ENCODE peak calls at places on chromosome 18, in nine cellular contexts. R is mesothelial cell of epicardium, I is left ventricle myocardium inferior, B is cardiac fibroblast, O is AG04450, T is body of pancreas, K is astrocyte of the spinal cord, M is fibroblast of the aortic adventitia, C is foreskin fibroblast. N is an unnamed sample.

GRCh38 chr18:56575819-56576663 is 62.4 kb downstream of the TXNL1 start:
- DNase-seq in R (no peak), I (no peak), B (peak; percentile 78), O (peak; percentile 34), T (no peak), K (peak; percentile 76), M (peak; percentile 83), C (peak; percentile 46), N (no peak)

GRCh38 chr18:44823286-44823685 is 142.6 kb downstream of the SETBP1 start:
- DNase-seq in R (no peak), I (no peak), B (no peak), O (no peak), T (no peak), K (no peak), M (no peak), C (no peak), N (no peak)

GRCh38 chr18:7388752-7389151 is 157.9 kb downstream of the LRRC30 start:
- DNase-seq in R (no peak), I (no peak), B (no peak), O (no peak), T (no peak), K (no peak), M (no peak), C (no peak), N (no peak)

GRCh38 chr18:51229328-51229727 is 31.8 kb upstream of the MEX3C start:
- DNase-seq in R (no peak), I (no peak), B (no peak), O (no peak), T (no peak), K (no peak), M (no peak), C (no peak), N (no peak)

GRCh38 chr18:26656944-26657536 is 108.7 kb upstream of the KCTD1 start:
- DNase-seq in R (peak; percentile 74), I (peak; percentile 83), B (peak; percentile 78), O (peak; percentile 3), T (peak; percentile 82), K (peak; percentile 71), M (peak; percentile 55), C (peak; percentile 71), N (no peak)

GRCh38 chr18:72544092-72544886 is at the start of gene CBLN2:
- DNase-seq in R (peak; percentile 85), I (no peak), B (peak; percentile 67), O (peak; percentile 8), T (peak; percentile 44), K (peak; percentile 76), M (peak; percentile 56), C (peak; percentile 15), N (peak; percentile 36)

GRCh38 chr18:53971331-53971730 is 253.1 kb downstream of the MBD2 start:
- DNase-seq in R (no peak), I (no peak), B (no peak), O (no peak), T (no peak), K (peak; percentile 7), M (no peak), C (no peak), N (no peak)

GRCh38 chr18:33676593-33676992 is 98.6 kb downstream of the ASXL3 start:
- DNase-seq in R (no peak), I (no peak), B (no peak), O (no peak), T (no peak), K (no peak), M (no peak), C (no peak), N (no peak)

GRCh38 chr18:63567276-63567675 is 19.9 kb upstream of the SERPINB13 start:
- DNase-seq in R (no peak), I (no peak), B (no peak), O (no peak), T (no peak), K (no peak), M (no peak), C (no peak), N (no peak)

GRCh38 chr18:42275949-42276730 is 321.1 kb downstream of the PIK3C3 start:
- DNase-seq in R (no peak), I (no peak), B (no peak), O (no peak), T (no peak), K (no peak), M (no peak), C (no peak), N (no peak)

GRCh38 chr18:13454363-13455150 is 236.0 kb downstream of the LDLRAD4 start:
- DNase-seq in R (no peak), I (no peak), B (no peak), O (no peak), T (no peak), K (no peak), M (no peak), C (no peak), N (no peak)

GRCh38 chr18:44799422-44800421 is 119.0 kb downstream of the SETBP1 start:
- DNase-seq in R (no peak), I (no peak), B (no peak), O (no peak), T (no peak), K (no peak), M (no peak), C (no peak), N (no peak)

GRCh38 chr18:50334546-50335152 is 40.2 kb upstream of the SKA1 start:
- DNase-seq in R (no peak), I (no peak), B (no peak), O (no peak), T (no peak), K (no peak), M (no peak), C (no peak), N (no peak)

GRCh38 chr18:32629990-32630389 is 142.8 kb downstream of the KLHL14 start:
- DNase-seq in R (no peak), I (no peak), B (no peak), O (no peak), T (no peak), K (no peak), M (no peak), C (no peak), N (no peak)

GRCh38 chr18:55988537-55988936 is 400.5 kb upstream of the TCF4 start:
- DNase-seq in R (no peak), I (no peak), B (peak; percentile 51), O (peak; percentile 39), T (no peak), K (no peak), M (no peak), C (no peak), N (no peak)

GRCh38 chr18:78914586-78914935 is 65.1 kb upstream of the SALL3 start:
- DNase-seq in R (no peak), I (no peak), B (no peak), O (no peak), T (no peak), K (no peak), M (no peak), C (no peak), N (no peak)

GRCh38 chr18:58687871-58688308 is 16.6 kb downstream of the MALT1 start:
- DNase-seq in R (no peak), I (no peak), B (no peak), O (no peak), T (no peak), K (no peak), M (no peak), C (no peak), N (no peak)

GRCh38 chr18:48412339-48412929 is 3.3 kb upstream of the ZBTB7C start:
- DNase-seq in R (no peak), I (no peak), B (peak; percentile 38), O (no peak), T (no peak), K (no peak), M (peak; percentile 20), C (peak; percentile 10), N (no peak)

GRCh38 chr18:22441638-22442037 is 23.9 kb upstream of the CTAGE1 start:
- DNase-seq in R (no peak), I (no peak), B (no peak), O (no peak), T (no peak), K (no peak), M (no peak), C (no peak), N (no peak)
- TF ChIP-seq CTCF in R (no peak), I (no peak), B (no peak), O (peak; percentile 18), T (no peak), K (no peak), M (no peak), C (no peak), N (no peak)

DNA sequence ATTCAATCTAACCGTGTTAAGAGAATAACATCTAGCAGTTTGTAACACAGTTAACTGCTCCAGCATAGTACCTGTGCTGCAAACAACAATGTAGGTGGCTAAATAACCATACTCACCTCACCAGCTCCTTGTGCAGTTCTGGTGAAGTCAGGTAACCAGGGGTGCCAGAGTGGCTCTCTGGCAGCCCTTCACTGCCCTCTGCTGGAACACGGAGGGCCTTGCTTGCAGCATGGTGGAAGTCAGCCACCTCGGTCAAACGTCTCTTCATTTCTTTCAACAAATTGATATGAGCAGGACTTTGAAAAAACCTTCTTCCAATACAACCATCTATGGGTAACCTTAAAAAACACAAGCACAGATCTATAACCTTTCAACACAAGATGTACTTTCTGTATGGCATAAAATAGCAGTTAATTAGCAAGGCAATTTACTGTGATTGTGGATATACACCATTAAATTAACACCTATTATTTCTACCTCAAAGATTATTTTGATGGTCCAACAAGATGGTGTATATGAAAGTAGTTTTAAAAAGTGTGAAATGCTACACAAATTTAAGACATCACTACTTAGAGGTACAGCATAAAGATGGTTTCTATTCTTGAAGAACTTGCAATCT is 56.6 kb downstream of the EPG5 start:
- DNase-seq in R (peak; percentile 55), I (peak; percentile 30), B (peak; percentile 59), O (peak; percentile 13), T (peak; percentile 41), K (peak; percentile 66), M (peak; percentile 66), C (peak; percentile 24), N (peak; percentile 23)
- TF ChIP-seq CTCF in R (peak; percentile 44), I (peak; percentile 76), B (peak; percentile 91), O (peak; percentile 85), T (peak; percentile 18), K (peak; percentile 95), M (peak; percentile 97), C (peak; percentile 93), N (peak; percentile 42)

GRCh38 chr18:46609048-46609447 is 48.0 kb downstream of the LOXHD1 start:
- DNase-seq in R (no peak), I (no peak), B (no peak), O (no peak), T (no peak), K (no peak), M (no peak), C (no peak), N (no peak)

DNA sequence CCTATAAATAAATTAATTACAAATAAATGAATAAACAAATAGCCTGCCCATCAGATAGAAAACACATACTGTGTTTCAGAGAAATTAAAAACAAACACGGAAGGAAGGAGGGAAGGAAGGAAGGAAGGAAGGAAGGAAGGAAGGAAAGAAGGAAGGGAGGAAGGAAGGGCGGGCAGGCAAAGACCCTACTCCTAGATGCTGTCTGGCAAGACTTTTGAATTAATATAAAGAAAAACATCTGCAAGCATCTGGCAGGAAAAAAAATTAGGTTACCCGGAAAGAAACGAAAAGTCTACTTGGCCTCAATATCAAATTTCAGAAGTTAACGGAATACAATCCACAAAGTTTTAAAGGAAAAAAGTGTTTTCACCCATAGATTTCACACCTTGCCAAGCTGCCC is 49.1 kb downstream of the LOXHD1 start:
- DNase-seq in R (no peak), I (no peak), B (no peak), O (no peak), T (no peak), K (no peak), M (no peak), C (no peak), N (no peak)
- TF ChIP-seq CTCF in R (no peak), I (no peak), B (no peak), O (no peak), T (no peak), K (no peak), M (no peak), C (no peak), N (no peak)

GRCh38 chr18:8423051-8423558 is 186.1 kb upstream of the RAB12 start:
- DNase-seq in R (no peak), I (no peak), B (peak; percentile 69), O (peak; percentile 6), T (no peak), K (peak; percentile 72), M (peak; percentile 49), C (peak; percentile 53), N (no peak)
- TF ChIP-seq CTCF in R (no peak), I (no peak), B (no peak), O (no peak), T (no peak), K (no peak), M (no peak), C (no peak), N (no peak)

N was measured in activated B cell treated with CpG ODN at 0.5 μM for 24 hours.